ENCODE peak calls at places on chromosomes 6 and 20, in eight cellular contexts. R is AG09309; C is cardiac muscle cell; E is fibroblast of mammary gland; L is neural progenitor cell; G is fibroblast of villous mesenchyme; H is activated CD8-positive, alpha-beta T cell treated with anti-CD3 and anti-CD28 coated beads for 36 hours; M is left ventricle myocardium inferior. S is an unnamed sample.

GRCh38 chr20:57742506-57743180 is 32.8 kb upstream of the PMEPA1 start:
- DNase-seq in R (no peak), C (no peak), E (no peak), L (no peak), G (no peak), H (no peak), M (no peak), S (no peak)

GRCh38 chr20:59726196-59726595 is 121.9 kb downstream of the PHACTR3 start:
- DNase-seq in R (no peak), C (no peak), E (no peak), L (no peak), G (no peak), H (no peak), M (no peak), S (no peak)

GRCh38 chr6:7726416-7727149 is 684 bp downstream of the BMP6 start:
- DNase-seq in R (no peak), C (peak), E (no peak), L (peak), G (no peak), H (peak), M (no peak), S (no peak)

GRCh38 chr6:68778356-68779020 is 143.4 kb downstream of the ADGRB3 start:
- DNase-seq in R (no peak), C (peak), E (peak), L (peak), G (peak), H (no peak), M (no peak), S (no peak)

GRCh38 chr6:1129141-1129540 is 182.8 kb upstream of the FOXQ1 start:
- DNase-seq in R (no peak), C (peak), E (peak), L (no peak), G (no peak), H (no peak), M (no peak), S (no peak)

GRCh38 chr6:70479236-70479635 is 65.9 kb downstream of the FAM135A start:
- DNase-seq in R (no peak), C (peak), E (peak), L (peak), G (peak), H (no peak), M (no peak), S (no peak)

GRCh38 chr6:144559865-144560603 is 274.9 kb downstream of the UTRN start:
- DNase-seq in R (no peak), C (peak), E (no peak), L (no peak), G (peak), H (peak), M (no peak), S (no peak)

GRCh38 chr6:26270121-26270861 is 94.7 kb upstream of the BTN3A2 start:
- DNase-seq in R (no peak), C (peak), E (peak), L (peak), G (no peak), H (peak), M (no peak), S (no peak)

GRCh38 chr6:109082178-109082577 is 12.5 kb downstream of the SESN1 start:
- DNase-seq in R (peak), C (peak), E (peak), L (no peak), G (no peak), H (no peak), M (no peak), S (no peak)
- TF ChIP-seq CTCF in R (peak), C (peak), E (peak), L (no peak), G (no peak), H (peak), M (no peak), S (no peak)

GRCh38 chr6:37021356-37022129 is 16.1 kb downstream of the FGD2 start:
- DNase-seq in R (no peak), C (peak), E (peak), L (peak), G (peak), H (peak), M (no peak), S (no peak)
- TF ChIP-seq CTCF in R (peak), C (peak), E (peak), L (peak), G (peak), H (peak), M (peak), S (peak)

GRCh38 chr20:49888341-49889244 is 26.7 kb downstream of the SPATA2 start:
- DNase-seq in R (no peak), C (peak), E (peak), L (peak), G (peak), H (peak), M (no peak), S (peak)

GRCh38 chr20:49891486-49891885 is 23.8 kb downstream of the SPATA2 start:
- DNase-seq in R (no peak), C (no peak), E (no peak), L (no peak), G (no peak), H (no peak), M (no peak), S (no peak)

GRCh38 chr20:49890651-49891361 is 24.5 kb downstream of the SPATA2 start:
- DNase-seq in R (no peak), C (no peak), E (no peak), L (peak), G (no peak), H (no peak), M (peak), S (no peak)

GRCh38 chr20:49889245-49889942 is 25.9 kb downstream of the SPATA2 start:
- DNase-seq in R (no peak), C (no peak), E (no peak), L (no peak), G (no peak), H (no peak), M (no peak), S (no peak)

GRCh38 chr20:49889943-49890650 is 25.2 kb downstream of the SPATA2 start:
- DNase-seq in R (no peak), C (no peak), E (no peak), L (no peak), G (no peak), H (no peak), M (no peak), S (no peak)
- TF ChIP-seq CTCF in R (no peak), C (no peak), E (peak), L (no peak), G (no peak), H (no peak), M (peak), S (peak)

DNA sequence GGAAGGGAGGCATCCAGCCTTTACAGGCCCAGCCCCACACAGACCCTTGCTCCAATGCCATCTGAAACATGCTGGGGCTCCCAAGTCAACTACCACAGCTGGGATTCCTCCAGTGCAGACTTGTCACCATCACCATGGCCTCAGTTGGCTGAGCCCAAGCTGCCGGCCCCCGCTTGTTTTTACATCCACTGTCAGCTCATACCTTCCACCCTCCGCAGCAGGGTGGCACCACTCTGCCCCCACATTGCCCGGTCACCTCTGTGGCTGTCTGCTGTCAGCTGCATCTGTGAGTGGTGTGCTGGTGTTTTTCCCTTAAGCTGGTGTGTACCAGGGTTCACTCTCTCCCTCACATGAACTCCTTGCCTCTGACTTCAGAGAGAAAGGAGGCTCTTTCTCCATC is 26.0 kb downstream of the GFOD1 start:
- DNase-seq in R (no peak), C (no peak), E (no peak), L (no peak), G (no peak), H (no peak), M (no peak), S (no peak)
- TF ChIP-seq CTCF in R (no peak), C (no peak), E (no peak), L (no peak), G (no peak), H (no peak), M (no peak), S (no peak)

DNA sequence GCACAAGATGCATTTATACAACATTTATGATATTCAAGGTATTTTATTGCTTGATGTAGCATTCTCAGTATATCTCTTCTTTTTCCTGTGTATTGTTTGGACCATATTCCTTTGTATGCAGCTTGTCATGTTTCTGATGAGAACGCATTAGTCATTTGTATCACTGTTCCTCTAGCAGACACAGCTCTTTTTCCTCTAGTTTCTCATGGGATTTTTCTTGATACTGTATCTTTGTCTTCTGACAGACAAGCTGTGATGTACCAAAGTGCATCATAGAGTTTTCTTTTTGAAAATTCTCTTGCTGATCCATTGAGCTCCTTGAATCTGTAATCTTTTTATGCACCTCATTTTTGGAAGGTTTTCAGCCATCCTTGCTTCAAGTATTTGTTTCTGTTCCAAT is 140.9 kb downstream of the SLC22A3 start:
- DNase-seq in R (no peak), C (no peak), E (no peak), L (no peak), G (no peak), H (no peak), M (no peak), S (no peak)
- TF ChIP-seq CTCF in R (no peak), C (no peak), E (no peak), L (no peak), G (no peak), H (no peak), M (no peak), S (no peak)

GRCh38 chr20:34980543-34981213 is 25.0 kb downstream of the MYH7B start:
- DNase-seq in R (no peak), C (peak), E (peak), L (peak), G (peak), H (no peak), M (peak), S (no peak)

GRCh38 chr20:34979366-34980153 is 23.9 kb downstream of the MYH7B start:
- DNase-seq in R (no peak), C (no peak), E (no peak), L (peak), G (no peak), H (peak), M (peak), S (no peak)

GRCh38 chr20:34976286-34976685 is 20.6 kb downstream of the MYH7B start:
- DNase-seq in R (no peak), C (no peak), E (no peak), L (no peak), G (no peak), H (no peak), M (no peak), S (no peak)

GRCh38 chr20:34977365-34978091 is 21.9 kb downstream of the MYH7B start:
- DNase-seq in R (no peak), C (no peak), E (no peak), L (no peak), G (no peak), H (no peak), M (peak), S (no peak)

DNA sequence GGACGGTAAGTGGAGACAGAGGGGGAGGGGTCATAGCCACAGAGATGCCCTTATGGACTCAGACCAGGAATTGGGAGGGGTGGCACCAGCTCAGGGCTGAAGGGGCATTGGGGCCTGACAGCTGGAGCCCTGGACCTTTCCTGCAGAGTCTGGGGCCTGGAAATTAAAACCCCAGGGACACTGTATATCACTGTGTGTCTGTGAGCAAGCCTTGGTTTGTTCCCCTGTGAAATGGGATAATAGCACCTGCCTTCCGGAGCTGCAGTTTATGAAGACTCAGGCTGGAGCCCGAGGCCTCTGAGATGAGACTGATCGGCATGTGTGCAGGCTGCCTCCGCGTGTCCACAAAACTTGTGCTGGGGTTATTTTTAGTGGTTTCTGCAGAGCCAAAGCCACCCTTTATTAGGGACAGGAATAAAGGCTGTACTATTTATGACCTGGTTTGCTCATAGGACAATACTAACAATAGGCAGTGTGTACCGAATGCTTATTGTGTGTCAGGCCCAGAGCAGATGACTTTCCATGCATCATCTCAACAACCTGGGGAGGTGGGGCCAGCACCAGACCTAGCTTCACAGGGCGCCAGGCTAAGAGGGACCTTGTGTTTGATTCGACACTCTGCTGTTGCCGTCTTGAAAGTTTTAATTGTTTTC is 22.6 kb downstream of the MYH7B start:
- DNase-seq in R (no peak), C (no peak), E (no peak), L (no peak), G (no peak), H (no peak), M (no peak), S (no peak)
- TF ChIP-seq CTCF in R (no peak), C (no peak), E (no peak), L (no peak), G (no peak), H (no peak), M (no peak), S (no peak)

GRCh38 chr20:45968801-45969711 is 2.9 kb downstream of the ZNF335 start:
- DNase-seq in R (no peak), C (no peak), E (peak), L (no peak), G (peak), H (no peak), M (no peak), S (no peak)

GRCh38 chr20:45971425-45971674 is 653 bp downstream of the ZNF335 start:
- DNase-seq in R (no peak), C (no peak), E (no peak), L (no peak), G (no peak), H (no peak), M (peak), S (no peak)

GRCh38 chr20:45970646-45971424 is 1.2 kb downstream of the ZNF335 start:
- DNase-seq in R (no peak), C (peak), E (peak), L (peak), G (peak), H (peak), M (no peak), S (no peak)

GRCh38 chr20:45968081-45968671 is 3.8 kb downstream of the ZNF335 start:
- DNase-seq in R (no peak), C (no peak), E (peak), L (no peak), G (no peak), H (no peak), M (no peak), S (no peak)

DNA sequence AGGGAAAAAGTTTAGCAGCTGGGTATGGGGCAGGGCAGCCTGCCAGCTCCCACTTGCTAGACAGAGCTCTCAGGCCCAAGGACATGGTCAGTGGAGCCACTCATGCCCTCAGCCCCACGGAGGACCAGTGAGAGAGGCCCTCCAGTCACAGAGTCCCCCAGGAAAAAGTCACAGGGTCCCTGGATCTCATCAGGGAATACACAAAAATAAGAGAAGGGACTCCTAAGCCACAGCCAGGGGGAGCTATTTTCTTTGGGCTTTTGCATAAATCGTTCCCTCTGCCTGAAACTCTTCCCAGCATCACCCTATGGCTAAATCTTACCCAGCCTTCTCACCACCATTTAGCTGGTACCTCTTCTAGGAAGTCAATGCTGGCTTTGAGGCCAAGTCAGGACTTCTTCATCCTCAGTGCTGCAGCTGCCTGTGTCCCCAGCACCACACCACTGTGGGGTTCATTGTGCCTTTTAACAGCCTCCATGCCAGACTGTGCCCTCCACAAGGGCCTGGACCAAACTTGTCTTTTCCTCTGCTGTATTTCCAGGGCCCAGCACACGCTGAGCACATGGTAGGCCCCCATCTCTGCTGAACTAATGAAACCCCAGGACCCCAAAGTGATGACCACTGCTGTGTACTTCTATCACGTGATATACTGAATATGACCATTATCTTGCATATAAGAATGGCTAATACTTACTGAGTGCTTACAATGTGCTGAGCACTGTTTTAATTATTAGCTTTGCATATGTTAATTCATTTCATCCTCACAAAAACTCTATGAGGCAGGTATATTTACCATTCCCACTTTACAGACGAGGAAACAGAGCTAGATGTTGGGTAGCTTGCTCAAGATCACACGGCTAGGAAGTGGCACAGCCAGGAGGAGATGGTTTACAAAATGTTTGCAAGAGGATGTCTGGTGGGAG is 2.0 kb downstream of the ZNF335 start:
- DNase-seq in R (no peak), C (peak), E (peak), L (peak), G (peak), H (peak), M (no peak), S (no peak)
- TF ChIP-seq CTCF in R (peak), C (peak), E (peak), L (peak), G (peak), H (peak), M (peak), S (peak)

GRCh38 chr6:17093692-17094091 is 8.2 kb upstream of the STMND1 start:
- DNase-seq in R (no peak), C (no peak), E (peak), L (peak), G (no peak), H (peak), M (no peak), S (no peak)

GRCh38 chr6:17096076-17096475 is 5.8 kb upstream of the STMND1 start:
- DNase-seq in R (no peak), C (peak), E (no peak), L (peak), G (no peak), H (no peak), M (no peak), S (no peak)

GRCh38 chr6:17086469-17086868 is 15.4 kb upstream of the STMND1 start:
- DNase-seq in R (peak), C (peak), E (peak), L (peak), G (peak), H (peak), M (no peak), S (no peak)

GRCh38 chr6:17088091-17088611 is 13.7 kb upstream of the STMND1 start:
- DNase-seq in R (no peak), C (no peak), E (no peak), L (no peak), G (no peak), H (no peak), M (no peak), S (no peak)

DNA sequence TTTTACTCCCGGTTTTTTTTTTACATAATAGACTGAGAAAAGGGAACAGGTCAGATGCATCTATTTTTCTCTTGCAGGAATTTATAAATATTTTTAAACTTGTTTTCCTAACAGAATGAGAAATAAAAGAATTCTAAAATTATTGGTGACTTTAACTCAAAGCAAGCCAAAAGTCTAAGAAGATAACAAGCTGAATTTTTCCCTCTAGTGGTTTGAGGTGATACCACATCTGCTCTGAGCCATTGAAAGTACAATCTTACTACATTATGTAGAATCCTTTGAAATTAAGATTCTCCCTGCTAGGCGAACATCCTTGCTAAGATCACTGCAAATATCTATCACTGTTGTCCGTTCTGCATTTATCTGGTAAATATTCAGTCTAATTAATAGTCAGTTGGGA is 10.7 kb upstream of the STMND1 start:
- DNase-seq in R (no peak), C (peak), E (peak), L (peak), G (no peak), H (no peak), M (no peak), S (no peak)
- TF ChIP-seq CTCF in R (peak), C (peak), E (peak), L (peak), G (peak), H (no peak), M (peak), S (no peak)

DNA sequence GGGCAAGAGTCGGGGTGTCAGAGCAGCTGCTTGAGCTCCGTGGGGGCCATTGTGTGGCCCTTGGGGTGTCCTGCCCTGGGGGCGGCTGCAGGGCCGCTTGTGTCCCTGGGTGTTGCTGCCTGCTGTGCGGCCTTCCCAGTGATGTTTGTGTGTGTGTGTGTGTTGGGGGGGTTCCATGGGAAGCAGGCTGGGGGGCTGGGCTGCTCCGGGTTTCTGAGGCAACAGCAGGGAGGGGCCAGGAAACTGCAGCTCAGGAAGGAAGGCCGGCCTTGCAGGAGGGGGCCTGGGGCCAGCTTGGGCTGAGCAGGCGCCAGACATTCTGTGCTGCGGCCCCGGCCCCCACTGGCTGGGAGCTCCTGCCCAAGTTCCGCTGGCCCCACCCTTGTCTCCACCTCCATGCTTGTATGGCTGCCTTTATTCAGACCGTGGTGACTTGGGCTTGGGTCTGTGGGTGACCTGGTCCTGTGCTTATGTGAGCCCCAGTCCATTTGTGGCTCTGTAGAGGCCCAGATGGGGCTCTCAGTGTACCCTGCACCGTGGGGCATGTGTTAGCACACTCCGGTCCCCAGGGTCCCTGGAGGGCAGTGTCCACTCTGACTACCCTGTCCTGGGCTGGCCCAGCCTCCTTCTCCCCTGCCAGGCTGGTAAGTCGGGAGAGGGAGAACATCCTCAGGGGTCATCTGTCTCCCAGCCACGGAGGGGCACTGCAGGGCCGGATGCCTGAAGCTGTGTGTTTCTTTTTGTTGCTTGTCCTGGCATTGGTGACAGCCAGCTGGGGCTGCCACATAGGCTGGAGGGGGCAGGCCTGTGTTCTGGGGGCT is 4.6 kb upstream of the SOX18 start:
- DNase-seq in R (no peak), C (peak), E (no peak), L (peak), G (no peak), H (no peak), M (peak), S (no peak)
- TF ChIP-seq CTCF in R (no peak), C (peak), E (no peak), L (peak), G (peak), H (no peak), M (no peak), S (peak)